ENCODE peak calls at places on chromosomes 12 and 14, in five cellular contexts. J is epithelial cell of esophagus, T is fibroblast of lung, G is lower leg skin, V is esophagus squamous epithelium. O is an unnamed sample.

GRCh38 chr14:104433401-104434213 is 146.0 kb upstream of the C14orf180 start:
- DNase-seq in V (no peak), T (no peak), G (peak; percentile 11), J (no peak), O (no peak)

GRCh38 chr14:104604461-104605449 is at the start of gene TMEM179:
- DNase-seq in G (no peak), J (peak; percentile 13), V (no peak), T (peak; percentile 17), O (no peak)

GRCh38 chr12:30257614-30258013 is 438.1 kb downstream of the IPO8 start:
- DNase-seq in V (no peak), J (peak; percentile 17), G (no peak), T (peak; percentile 10), O (peak; percentile 43)

GRCh38 chr12:108459106-108459505 is 56.0 kb upstream of the FICD start:
- DNase-seq in T (no peak), G (no peak), V (no peak), J (no peak), O (no peak)

GRCh38 chr12:34402899-34403705 is 380.8 kb downstream of the ALG10 start:
- DNase-seq in V (no peak), G (no peak), T (no peak), J (no peak), O (no peak)

GRCh38 chr14:101876539-101876938 is 87.8 kb upstream of the DYNC1H1 start:
- DNase-seq in V (peak; percentile 50), G (peak; percentile 83), T (peak; percentile 7), J (no peak), O (no peak)

GRCh38 chr12:32446306-32447119 is 47.2 kb downstream of the FGD4 start:
- DNase-seq in V (no peak), T (no peak), J (no peak), G (no peak), O (no peak)

GRCh38 chr12:93173178-93173957 is 204.4 kb upstream of the NUDT4 start:
- DNase-seq in V (no peak), G (no peak), T (peak; percentile 70), J (no peak), O (no peak)

GRCh38 chr14:54564799-54565235 is 2.1 kb upstream of the SAMD4A start:
- DNase-seq in V (no peak), G (peak; percentile 48), T (peak; percentile 78), J (peak; percentile 64), O (peak; percentile 47)

GRCh38 chr14:24127673-24128072 is 2.8 kb upstream of the FITM1 start:
- DNase-seq in T (no peak), J (no peak), G (no peak), V (no peak), O (no peak)

GRCh38 chr14:31692376-31692781 is 131.2 kb downstream of the NUBPL start:
- DNase-seq in G (no peak), J (no peak), V (no peak), T (peak; percentile 39), O (peak; percentile 39)

GRCh38 chr14:60348211-60348610 is 99.2 kb downstream of the PPM1A start:
- DNase-seq in J (no peak), V (no peak), T (no peak), G (no peak), O (no peak)

GRCh38 chr14:60344751-60345150 is 95.7 kb downstream of the PPM1A start:
- DNase-seq in J (no peak), G (no peak), T (no peak), V (no peak), O (no peak)

GRCh38 chr14:60343571-60344071 is 94.6 kb downstream of the PPM1A start:
- DNase-seq in J (no peak), T (no peak), G (no peak), V (no peak), O (no peak)

GRCh38 chr14:60349663-60350365 is 100.8 kb downstream of the PPM1A start:
- DNase-seq in T (peak; percentile 34), V (no peak), G (no peak), J (peak; percentile 61), O (no peak)

GRCh38 chr14:60346706-60347105 is 97.7 kb downstream of the PPM1A start:
- DNase-seq in T (no peak), J (peak; percentile 15), V (no peak), G (no peak), O (no peak)
- H3K4me3 ChIP-seq in T (no peak overlapping the region), J (no peak overlapping the region), V (no peak overlapping the region), G (no peak overlapping the region), O (no peak overlapping the region)

GRCh38 chr14:95849761-95850160 is 26.9 kb upstream of the TUNAR start:
- DNase-seq in V (no peak), G (no peak), J (no peak), T (no peak), O (no peak)

GRCh38 chr14:95858893-95859292 is 17.7 kb upstream of the TUNAR start:
- DNase-seq in T (no peak), G (no peak), J (no peak), V (no peak), O (no peak)

GRCh38 chr14:95850429-95850828 is 26.2 kb upstream of the TUNAR start:
- DNase-seq in G (no peak), J (no peak), V (no peak), T (no peak), O (no peak)

DNA sequence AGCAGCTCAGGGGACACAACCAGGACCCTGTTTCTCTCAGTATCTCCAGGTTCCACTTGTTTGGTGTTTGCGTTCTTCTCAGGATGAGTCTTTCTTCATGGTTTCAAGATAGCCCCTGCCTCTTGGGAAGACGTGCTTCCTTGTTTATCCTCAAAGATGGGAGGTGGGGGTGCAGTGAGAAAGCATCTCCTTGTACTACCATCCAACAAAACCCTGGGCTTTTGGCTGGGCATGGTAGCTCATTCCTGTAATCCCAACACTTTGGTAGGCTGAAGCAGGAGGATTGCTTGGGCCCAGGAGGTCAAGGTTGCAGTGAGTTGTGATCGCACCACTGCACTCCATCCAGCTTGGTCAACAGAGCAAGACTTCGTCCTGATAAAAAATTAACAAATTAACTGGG is 21.0 kb upstream of the TUNAR start:
- DNase-seq in V (no peak), G (no peak), T (no peak), J (no peak), O (no peak)
- TF ChIP-seq CTCF in V (no peak), G (no peak), T (no peak), J (no peak), O (no peak)

DNA sequence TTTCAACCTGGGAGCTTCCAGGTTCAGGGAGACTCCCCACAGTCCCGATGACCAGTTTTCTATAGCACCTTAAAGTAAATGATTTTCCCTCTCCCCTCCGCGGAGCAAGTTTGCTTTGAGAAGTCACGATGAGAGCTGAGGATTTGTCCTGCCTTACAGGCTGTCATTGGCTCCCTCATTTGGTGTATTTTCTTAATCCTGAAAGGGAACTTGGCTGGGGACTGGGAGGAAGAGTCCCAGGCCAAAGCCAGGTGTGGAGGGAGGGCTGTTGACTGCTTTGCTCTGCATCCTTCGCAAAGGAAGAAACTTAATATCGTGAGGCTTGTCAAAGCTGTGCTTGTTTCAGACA is 64.6 kb upstream of the ESRRB start:
- DNase-seq in T (no peak), V (no peak), G (no peak), J (no peak), O (no peak)
- H3K4me3 ChIP-seq in T (no peak overlapping the region), V (no peak overlapping the region), G (no peak overlapping the region), J (no peak overlapping the region), O (no peak overlapping the region)

GRCh38 chr12:44296624-44297197 is 460.8 kb downstream of the TMEM117 start:
- DNase-seq in V (no peak), J (no peak), T (no peak), G (no peak), O (no peak)
- TF ChIP-seq CTCF in V (no peak), J (no peak), T (no peak), G (no peak), O (no peak)

GRCh38 chr12:111775205-111776193 is 8.8 kb downstream of the ALDH2 start:
- DNase-seq in J (peak; percentile 60), G (peak; percentile 83), T (peak; percentile 76), V (no peak), O (no peak)
- H3K4me3 ChIP-seq in J (no peak overlapping the region), G (no peak overlapping the region), T (peak overlapping the region; percentile 17), V (peak overlapping the region; percentile 52), O (no peak overlapping the region)

O was measured in retinal pigment epithelial cell.